ENCODE peak calls at places on chromosomes 13 and 19, in eight cellular contexts. One of them, this sample, is unnamed.

GRCh38 chr19:19342086-19343015 is 21.7 kb downstream of the MAU2 start:
- DNase-seq in right lobe of liver: peak
- DNase-seq in breast epithelium: peak
- DNase-seq in A549: peak
- DNase-seq in MM.1S: peak
- DNase-seq in endothelial cell: peak
- DNase-seq in GM23338: peak
- DNase-seq in MCF 10A: peak
- DNase-seq in this sample: peak

GRCh38 chr13:79910869-79911540 is 429.9 kb downstream of the SPRY2 start:
- DNase-seq in right lobe of liver: no peak
- DNase-seq in breast epithelium: no peak
- DNase-seq in A549: no peak
- DNase-seq in MM.1S: no peak
- DNase-seq in endothelial cell: no peak
- DNase-seq in GM23338: no peak
- DNase-seq in MCF 10A: no peak
- DNase-seq in this sample: no peak

GRCh38 chr19:46489445-46490272 is 6.0 kb downstream of the PNMA8B start:
- DNase-seq in right lobe of liver: peak
- DNase-seq in breast epithelium: no peak
- DNase-seq in A549: no peak
- DNase-seq in MM.1S: no peak
- DNase-seq in endothelial cell: no peak
- DNase-seq in GM23338: peak
- DNase-seq in MCF 10A: no peak
- DNase-seq in this sample: no peak

GRCh38 chr19:54164369-54165068 is 5.0 kb upstream of the LENG1 start:
- DNase-seq in right lobe of liver: no peak
- DNase-seq in breast epithelium: no peak
- DNase-seq in A549: peak
- DNase-seq in MM.1S: no peak
- DNase-seq in endothelial cell: peak
- DNase-seq in GM23338: peak
- DNase-seq in MCF 10A: no peak
- DNase-seq in this sample: no peak

GRCh38 chr19:30523791-30524190 is 151.6 kb downstream of the ZNF536 start:
- DNase-seq in right lobe of liver: no peak
- DNase-seq in breast epithelium: no peak
- DNase-seq in A549: no peak
- DNase-seq in MM.1S: no peak
- DNase-seq in endothelial cell: no peak
- DNase-seq in GM23338: no peak
- DNase-seq in MCF 10A: no peak
- DNase-seq in this sample: no peak

GRCh38 chr19:18879579-18880373 is 16.2 kb downstream of the CERS1 start:
- DNase-seq in right lobe of liver: peak
- DNase-seq in breast epithelium: no peak
- DNase-seq in A549: no peak
- DNase-seq in MM.1S: peak
- DNase-seq in endothelial cell: no peak
- DNase-seq in GM23338: peak
- DNase-seq in MCF 10A: peak
- DNase-seq in this sample: no peak

GRCh38 chr19:2446390-2446789 is 10.4 kb downstream of the LMNB2 start:
- DNase-seq in right lobe of liver: no peak
- DNase-seq in breast epithelium: no peak
- DNase-seq in A549: no peak
- DNase-seq in MM.1S: peak
- DNase-seq in endothelial cell: no peak
- DNase-seq in GM23338: no peak
- DNase-seq in MCF 10A: no peak
- DNase-seq in this sample: no peak

GRCh38 chr19:16342002-16342715 is 17.5 kb downstream of the KLF2 start:
- DNase-seq in right lobe of liver: no peak
- DNase-seq in breast epithelium: no peak
- DNase-seq in A549: no peak
- DNase-seq in MM.1S: no peak
- DNase-seq in endothelial cell: no peak
- DNase-seq in GM23338: no peak
- DNase-seq in MCF 10A: no peak
- DNase-seq in this sample: no peak

GRCh38 chr13:91722267-91722884 is 324.0 kb downstream of the GPC5 start:
- DNase-seq in right lobe of liver: no peak
- DNase-seq in breast epithelium: no peak
- DNase-seq in A549: no peak
- DNase-seq in MM.1S: peak
- DNase-seq in endothelial cell: no peak
- DNase-seq in GM23338: peak
- DNase-seq in MCF 10A: peak
- DNase-seq in this sample: peak

GRCh38 chr13:34161829-34162544 is 344.0 kb downstream of the RFC3 start:
- DNase-seq in right lobe of liver: no peak
- DNase-seq in breast epithelium: no peak
- DNase-seq in A549: peak
- DNase-seq in MM.1S: no peak
- DNase-seq in endothelial cell: no peak
- DNase-seq in GM23338: no peak
- DNase-seq in MCF 10A: peak
- DNase-seq in this sample: no peak

GRCh38 chr13:112057736-112058518 is 9.0 kb upstream of the SOX1 start:
- DNase-seq in right lobe of liver: no peak
- DNase-seq in breast epithelium: no peak
- DNase-seq in A549: no peak
- DNase-seq in MM.1S: no peak
- DNase-seq in endothelial cell: peak
- DNase-seq in GM23338: peak
- DNase-seq in MCF 10A: no peak
- DNase-seq in this sample: no peak

GRCh38 chr13:67184247-67184646 is 45.9 kb downstream of the PCDH9 start:
- DNase-seq in right lobe of liver: no peak
- DNase-seq in breast epithelium: no peak
- DNase-seq in A549: no peak
- DNase-seq in MM.1S: no peak
- DNase-seq in endothelial cell: no peak
- DNase-seq in GM23338: no peak
- DNase-seq in MCF 10A: peak
- DNase-seq in this sample: no peak

GRCh38 chr13:22801402-22802003 is 379.3 kb upstream of the SGCG start:
- DNase-seq in right lobe of liver: no peak
- DNase-seq in breast epithelium: no peak
- DNase-seq in A549: no peak
- DNase-seq in MM.1S: no peak
- DNase-seq in endothelial cell: no peak
- DNase-seq in GM23338: peak
- DNase-seq in MCF 10A: no peak
- DNase-seq in this sample: no peak

GRCh38 chr19:35901055-35901644 is 810 bp upstream of the NFKBID start:
- DNase-seq in right lobe of liver: no peak
- DNase-seq in breast epithelium: no peak
- DNase-seq in A549: no peak
- DNase-seq in MM.1S: no peak
- DNase-seq in endothelial cell: no peak
- DNase-seq in GM23338: peak
- DNase-seq in MCF 10A: no peak
- DNase-seq in this sample: no peak

GRCh38 chr19:20470345-20471119 is 95.0 kb downstream of the ZNF737 start:
- DNase-seq in right lobe of liver: no peak
- DNase-seq in breast epithelium: no peak
- DNase-seq in A549: no peak
- DNase-seq in MM.1S: no peak
- DNase-seq in endothelial cell: no peak
- DNase-seq in GM23338: no peak
- DNase-seq in MCF 10A: no peak
- DNase-seq in this sample: no peak

GRCh38 chr13:97445504-97446187 is 11.7 kb downstream of the RAP2A start:
- DNase-seq in right lobe of liver: no peak
- DNase-seq in breast epithelium: no peak
- DNase-seq in A549: no peak
- DNase-seq in MM.1S: no peak
- DNase-seq in endothelial cell: no peak
- DNase-seq in GM23338: no peak
- DNase-seq in MCF 10A: no peak
- DNase-seq in this sample: no peak

GRCh38 chr13:29523199-29523931 is 72.1 kb downstream of the SLC7A1 start:
- DNase-seq in right lobe of liver: no peak
- DNase-seq in breast epithelium: no peak
- DNase-seq in A549: no peak
- DNase-seq in MM.1S: no peak
- DNase-seq in endothelial cell: no peak
- DNase-seq in GM23338: no peak
- DNase-seq in MCF 10A: no peak
- DNase-seq in this sample: no peak

GRCh38 chr19:34171539-34171876 is 796 bp upstream of the LSM14A start:
- DNase-seq in right lobe of liver: no peak
- DNase-seq in breast epithelium: no peak
- DNase-seq in A549: peak
- DNase-seq in MM.1S: no peak
- DNase-seq in endothelial cell: no peak
- DNase-seq in GM23338: no peak
- DNase-seq in MCF 10A: peak
- DNase-seq in this sample: no peak

GRCh38 chr19:38375748-38376147 is 1.4 kb downstream of the PSMD8 start:
- DNase-seq in right lobe of liver: no peak
- DNase-seq in breast epithelium: no peak
- DNase-seq in A549: no peak
- DNase-seq in MM.1S: no peak
- DNase-seq in endothelial cell: no peak
- DNase-seq in GM23338: no peak
- DNase-seq in MCF 10A: no peak
- DNase-seq in this sample: no peak

GRCh38 chr19:41597600-41598041 is 21.7 kb downstream of the CEACAM21 start:
- DNase-seq in right lobe of liver: peak
- DNase-seq in breast epithelium: peak
- DNase-seq in A549: peak
- DNase-seq in MM.1S: peak
- DNase-seq in endothelial cell: peak
- DNase-seq in GM23338: peak
- DNase-seq in MCF 10A: peak
- DNase-seq in this sample: peak

DNA sequence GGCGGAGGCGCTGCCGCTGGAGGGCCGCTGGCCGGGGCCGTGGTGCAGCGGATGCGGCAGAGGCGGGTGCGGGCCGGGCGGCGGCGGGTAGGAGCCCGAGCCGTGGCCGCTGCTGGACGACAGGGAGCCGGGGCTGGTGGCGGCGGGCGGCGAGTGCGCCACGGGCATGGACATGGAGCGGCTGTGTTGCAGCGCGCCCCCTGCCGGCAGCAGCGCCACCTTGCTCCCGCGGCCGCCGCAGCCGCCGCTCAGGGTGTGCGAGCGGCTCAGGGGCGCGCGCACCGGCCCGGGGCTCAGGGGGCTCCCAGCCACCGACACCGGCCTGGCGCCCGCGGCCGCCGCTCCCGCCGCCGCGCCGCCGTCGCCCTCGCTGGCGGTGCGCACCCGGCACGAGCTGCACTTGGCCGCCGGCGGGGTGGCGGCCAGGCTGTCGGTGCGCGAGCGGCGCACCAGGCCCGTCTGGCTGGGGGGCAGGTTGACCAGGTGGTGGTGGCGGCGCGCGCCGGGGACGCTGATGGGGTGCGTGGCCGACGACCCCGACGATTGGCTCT is 1.7 kb downstream of the IRS2 start:
- DNase-seq in right lobe of liver: peak
- DNase-seq in breast epithelium: peak
- DNase-seq in A549: no peak
- DNase-seq in MM.1S: no peak
- DNase-seq in endothelial cell: peak
- DNase-seq in GM23338: peak
- DNase-seq in MCF 10A: peak
- DNase-seq in this sample: no peak
- TF ChIP-seq CTCF in right lobe of liver: peak
- TF ChIP-seq CTCF in breast epithelium: no peak
- TF ChIP-seq CTCF in A549: peak
- TF ChIP-seq CTCF in MM.1S: no peak
- TF ChIP-seq CTCF in endothelial cell: peak
- TF ChIP-seq CTCF in GM23338: peak
- TF ChIP-seq CTCF in MCF 10A: peak
- TF ChIP-seq CTCF in this sample: peak

GRCh38 chr13:39777527-39778061 is 122.1 kb downstream of the COG6 start:
- DNase-seq in right lobe of liver: no peak
- DNase-seq in breast epithelium: no peak
- DNase-seq in A549: peak
- DNase-seq in MM.1S: peak
- DNase-seq in endothelial cell: no peak
- DNase-seq in GM23338: peak
- DNase-seq in MCF 10A: peak
- DNase-seq in this sample: no peak
- TF ChIP-seq CTCF in right lobe of liver: peak
- TF ChIP-seq CTCF in breast epithelium: no peak
- TF ChIP-seq CTCF in A549: no peak
- TF ChIP-seq CTCF in MM.1S: peak
- TF ChIP-seq CTCF in endothelial cell: no peak
- TF ChIP-seq CTCF in GM23338: peak
- TF ChIP-seq CTCF in MCF 10A: peak
- TF ChIP-seq CTCF in this sample: peak

GRCh38 chr13:26710166-26710565 is 50.4 kb downstream of the GPR12 start:
- DNase-seq in right lobe of liver: no peak
- DNase-seq in breast epithelium: no peak
- DNase-seq in A549: no peak
- DNase-seq in MM.1S: no peak
- DNase-seq in endothelial cell: no peak
- DNase-seq in GM23338: peak
- DNase-seq in MCF 10A: no peak
- DNase-seq in this sample: no peak

GRCh38 chr13:26707122-26708006 is 53.2 kb downstream of the GPR12 start:
- DNase-seq in right lobe of liver: no peak
- DNase-seq in breast epithelium: no peak
- DNase-seq in A549: peak
- DNase-seq in MM.1S: peak
- DNase-seq in endothelial cell: peak
- DNase-seq in GM23338: peak
- DNase-seq in MCF 10A: peak
- DNase-seq in this sample: peak

GRCh38 chr13:26709461-26709860 is 51.1 kb downstream of the GPR12 start:
- DNase-seq in right lobe of liver: no peak
- DNase-seq in breast epithelium: no peak
- DNase-seq in A549: no peak
- DNase-seq in MM.1S: no peak
- DNase-seq in endothelial cell: no peak
- DNase-seq in GM23338: no peak
- DNase-seq in MCF 10A: no peak
- DNase-seq in this sample: no peak

GRCh38 chr13:26708007-26708297 is 52.6 kb downstream of the GPR12 start:
- DNase-seq in right lobe of liver: no peak
- DNase-seq in breast epithelium: no peak
- DNase-seq in A549: no peak
- DNase-seq in MM.1S: no peak
- DNase-seq in endothelial cell: no peak
- DNase-seq in GM23338: no peak
- DNase-seq in MCF 10A: no peak
- DNase-seq in this sample: no peak

GRCh38 chr13:26706381-26706780 is 54.2 kb downstream of the GPR12 start:
- DNase-seq in right lobe of liver: no peak
- DNase-seq in breast epithelium: no peak
- DNase-seq in A549: no peak
- DNase-seq in MM.1S: no peak
- DNase-seq in endothelial cell: peak
- DNase-seq in GM23338: peak
- DNase-seq in MCF 10A: no peak
- DNase-seq in this sample: no peak
- TF ChIP-seq CTCF in right lobe of liver: no peak
- TF ChIP-seq CTCF in breast epithelium: no peak
- TF ChIP-seq CTCF in A549: no peak
- TF ChIP-seq CTCF in MM.1S: no peak
- TF ChIP-seq CTCF in endothelial cell: no peak
- TF ChIP-seq CTCF in GM23338: peak
- TF ChIP-seq CTCF in MCF 10A: no peak
- TF ChIP-seq CTCF in this sample: peak

GRCh38 chr13:62387642-62388041 is 972.0 kb upstream of the PCDH20 start:
- DNase-seq in right lobe of liver: no peak
- DNase-seq in breast epithelium: no peak
- DNase-seq in A549: no peak
- DNase-seq in MM.1S: no peak
- DNase-seq in endothelial cell: no peak
- DNase-seq in GM23338: peak
- DNase-seq in MCF 10A: peak
- DNase-seq in this sample: no peak
- TF ChIP-seq CTCF in right lobe of liver: no peak
- TF ChIP-seq CTCF in breast epithelium: no peak
- TF ChIP-seq CTCF in A549: no peak
- TF ChIP-seq CTCF in MM.1S: no peak
- TF ChIP-seq CTCF in endothelial cell: no peak
- TF ChIP-seq CTCF in GM23338: no peak
- TF ChIP-seq CTCF in MCF 10A: peak
- TF ChIP-seq CTCF in this sample: peak